ENCODE peak calls at places on chromosomes 13 and 19, in ten cellular contexts. Y is left ventricle myocardium inferior; L is A549; T is uterus; A is CD4-positive, CD25-positive, alpha-beta regulatory T cell; Q is ovary; W is psoas muscle; G is HL-60; E is fibroblast of lung; I is stomach. B is an unnamed sample.

GRCh38 chr19:18898081-18898532 is 2.1 kb upstream of the CERS1 start:
- DNase-seq in Y (no peak), L (no peak), T (no peak), A (no peak), Q (no peak), W (no peak), G (no peak), E (no peak), I (no peak), B (no peak)

GRCh38 chr13:49791753-49792549 is 531 bp downstream of the KPNA3 start:
- DNase-seq in Y (no peak), L (no peak), T (peak), A (peak), Q (peak), W (no peak), G (peak), E (peak), I (peak), B (peak)

GRCh38 chr19:12838893-12839656 is 760 bp downstream of the MAST1 start:
- DNase-seq in Y (no peak), L (no peak), T (no peak), A (peak), Q (no peak), W (peak), G (no peak), E (no peak), I (no peak), B (no peak)

GRCh38 chr19:33436360-33437345 is 63.1 kb downstream of the CEBPG start:
- DNase-seq in Y (peak), L (no peak), T (no peak), A (no peak), Q (peak), W (peak), G (no peak), E (no peak), I (no peak), B (no peak)

GRCh38 chr13:48492123-48493075 is 40.5 kb downstream of the RCBTB2 start:
- DNase-seq in Y (peak), L (no peak), T (peak), A (peak), Q (peak), W (peak), G (peak), E (peak), I (peak), B (peak)

GRCh38 chr13:73480784-73481183 is 422.0 kb downstream of the KLF5 start:
- DNase-seq in Y (no peak), L (no peak), T (no peak), A (no peak), Q (no peak), W (no peak), G (no peak), E (no peak), I (no peak), B (no peak)

GRCh38 chr19:23070353-23070781 is 46.5 kb upstream of the ZNF730 start:
- DNase-seq in Y (peak), L (no peak), T (peak), A (no peak), Q (peak), W (peak), G (no peak), E (peak), I (no peak), B (peak)

GRCh38 chr19:46717034-46717715 is at the start of gene PRKD2:
- DNase-seq in Y (peak), L (peak), T (peak), A (peak), Q (peak), W (peak), G (peak), E (peak), I (peak), B (peak)

GRCh38 chr19:47239610-47240296 is 8.8 kb upstream of the BBC3 start:
- DNase-seq in Y (peak), L (no peak), T (peak), A (peak), Q (peak), W (peak), G (no peak), E (peak), I (peak), B (peak)

GRCh38 chr13:50691682-50692263 is 151.7 kb downstream of the DLEU7 start:
- DNase-seq in Y (no peak), L (no peak), T (no peak), A (no peak), Q (no peak), W (no peak), G (no peak), E (no peak), I (no peak), B (no peak)

GRCh38 chr13:112709825-112710783 is 20.3 kb downstream of the ATP11A start:
- DNase-seq in Y (no peak), L (no peak), T (peak), A (no peak), Q (no peak), W (peak), G (no peak), E (no peak), I (peak), B (peak)

GRCh38 chr13:28538932-28539331 is 44.0 kb upstream of the FLT1 start:
- DNase-seq in Y (no peak), L (no peak), T (no peak), A (no peak), Q (no peak), W (no peak), G (no peak), E (no peak), I (no peak), B (no peak)

GRCh38 chr13:30898721-30899188 is 7.3 kb upstream of the MEDAG start:
- DNase-seq in Y (no peak), L (no peak), T (peak), A (no peak), Q (no peak), W (no peak), G (no peak), E (peak), I (no peak), B (peak)

GRCh38 chr19:40348961-40349507 is 539 bp downstream of the PLD3 start:
- DNase-seq in Y (no peak), L (peak), T (no peak), A (peak), Q (no peak), W (no peak), G (peak), E (peak), I (no peak), B (no peak)

GRCh38 chr13:112674412-112675383 is 15.1 kb upstream of the ATP11A start:
- DNase-seq in Y (no peak), L (no peak), T (peak), A (peak), Q (no peak), W (no peak), G (no peak), E (no peak), I (no peak), B (no peak)

GRCh38 chr13:44237276-44237767 is 136.3 kb upstream of the SERP2 start:
- DNase-seq in Y (peak), L (no peak), T (peak), A (no peak), Q (peak), W (peak), G (no peak), E (peak), I (no peak), B (peak)

GRCh38 chr13:79427265-79427664 is 21.2 kb upstream of the RBM26 start:
- DNase-seq in Y (no peak), L (no peak), T (no peak), A (no peak), Q (no peak), W (no peak), G (no peak), E (no peak), I (no peak), B (no peak)

GRCh38 chr19:9498183-9498902 is at the start of gene ZNF560:
- DNase-seq in Y (no peak), L (no peak), T (no peak), A (no peak), Q (no peak), W (no peak), G (no peak), E (peak), I (no peak), B (no peak)

GRCh38 chr19:19040417-19040816 is 7.0 kb downstream of the ARMC6 start:
- DNase-seq in Y (peak), L (no peak), T (peak), A (no peak), Q (no peak), W (peak), G (no peak), E (peak), I (peak), B (no peak)

GRCh38 chr13:39967199-39967959 is 311.9 kb downstream of the COG6 start:
- DNase-seq in Y (no peak), L (no peak), T (no peak), A (no peak), Q (no peak), W (no peak), G (no peak), E (no peak), I (no peak), B (no peak)

GRCh38 chr19:13980340-13980739 is 25.8 kb downstream of the RFX1 start:
- DNase-seq in Y (no peak), L (no peak), T (no peak), A (no peak), Q (no peak), W (no peak), G (no peak), E (no peak), I (no peak), B (no peak)

GRCh38 chr13:74841123-74841522 is 640.8 kb downstream of the TBC1D4 start:
- DNase-seq in Y (no peak), L (no peak), T (no peak), A (no peak), Q (no peak), W (no peak), G (no peak), E (no peak), I (no peak), B (no peak)

GRCh38 chr13:47639716-47640447 is 361.2 kb downstream of the SUCLA2 start:
- DNase-seq in Y (no peak), L (no peak), T (no peak), A (no peak), Q (no peak), W (no peak), G (no peak), E (no peak), I (no peak), B (no peak)

GRCh38 chr19:1752009-1752756 is 1.1 kb upstream of the ONECUT3 start:
- DNase-seq in Y (no peak), L (no peak), T (no peak), A (no peak), Q (no peak), W (no peak), G (peak), E (no peak), I (no peak), B (no peak)

GRCh38 chr13:66578305-66578704 is 651.8 kb downstream of the PCDH9 start:
- DNase-seq in Y (no peak), L (no peak), T (no peak), A (no peak), Q (no peak), W (no peak), G (no peak), E (no peak), I (no peak), B (no peak)

GRCh38 chr19:4042731-4043082 is 24.0 kb downstream of the ZBTB7A start:
- DNase-seq in Y (no peak), L (no peak), T (no peak), A (no peak), Q (no peak), W (no peak), G (no peak), E (no peak), I (peak), B (no peak)

GRCh38 chr19:48551437-48552302 is at the start of gene SULT2B1:
- DNase-seq in Y (no peak), L (peak), T (no peak), A (no peak), Q (no peak), W (no peak), G (no peak), E (no peak), I (peak), B (no peak)

GRCh38 chr13:77861716-77862115 is 56.9 kb downstream of the EDNRB start:
- DNase-seq in Y (no peak), L (no peak), T (no peak), A (no peak), Q (no peak), W (no peak), G (no peak), E (peak), I (no peak), B (no peak)

GRCh38 chr19:35029737-35030256 is 473 bp upstream of the SCN1B start:
- DNase-seq in Y (no peak), L (peak), T (no peak), A (no peak), Q (no peak), W (no peak), G (no peak), E (no peak), I (no peak), B (no peak)

GRCh38 chr13:72062566-72062965 is 195.6 kb upstream of the DACH1 start:
- DNase-seq in Y (peak), L (no peak), T (no peak), A (no peak), Q (no peak), W (no peak), G (no peak), E (no peak), I (no peak), B (no peak)

GRCh38 chr19:58336216-58336615 is 9.4 kb downstream of the ZSCAN22 start:
- DNase-seq in Y (no peak), L (no peak), T (no peak), A (no peak), Q (no peak), W (no peak), G (no peak), E (no peak), I (no peak), B (no peak)

GRCh38 chr13:50941146-50941545 is 31.6 kb downstream of the RNASEH2B start:
- DNase-seq in Y (no peak), L (no peak), T (no peak), A (no peak), Q (no peak), W (no peak), G (no peak), E (no peak), I (no peak), B (no peak)

GRCh38 chr19:23905771-23906170 is 8.9 kb upstream of the ZNF726 start:
- DNase-seq in Y (no peak), L (no peak), T (no peak), A (no peak), Q (no peak), W (no peak), G (no peak), E (no peak), I (no peak), B (no peak)

GRCh38 chr19:3210347-3211017 is 14.0 kb upstream of the CELF5 start:
- DNase-seq in Y (peak), L (peak), T (no peak), A (peak), Q (no peak), W (peak), G (no peak), E (peak), I (peak), B (no peak)

GRCh38 chr19:44447864-44448674 is at the start of gene ZNF229:
- DNase-seq in Y (peak), L (peak), T (peak), A (peak), Q (peak), W (peak), G (peak), E (peak), I (peak), B (peak)

GRCh38 chr13:113851480-113851803 is 12.4 kb downstream of the GAS6 start:
- DNase-seq in Y (no peak), L (no peak), T (no peak), A (no peak), Q (no peak), W (no peak), G (no peak), E (no peak), I (no peak), B (no peak)

GRCh38 chr13:113851826-113852535 is 11.9 kb downstream of the GAS6 start:
- DNase-seq in Y (no peak), L (no peak), T (peak), A (no peak), Q (peak), W (no peak), G (no peak), E (no peak), I (no peak), B (no peak)

GRCh38 chr13:113853518-113854237 is 10.2 kb downstream of the GAS6 start:
- DNase-seq in Y (peak), L (no peak), T (peak), A (no peak), Q (peak), W (peak), G (no peak), E (peak), I (no peak), B (peak)

GRCh38 chr13:113854238-113855011 is 9.5 kb downstream of the GAS6 start:
- DNase-seq in Y (peak), L (no peak), T (peak), A (no peak), Q (peak), W (peak), G (no peak), E (peak), I (no peak), B (peak)

DNA sequence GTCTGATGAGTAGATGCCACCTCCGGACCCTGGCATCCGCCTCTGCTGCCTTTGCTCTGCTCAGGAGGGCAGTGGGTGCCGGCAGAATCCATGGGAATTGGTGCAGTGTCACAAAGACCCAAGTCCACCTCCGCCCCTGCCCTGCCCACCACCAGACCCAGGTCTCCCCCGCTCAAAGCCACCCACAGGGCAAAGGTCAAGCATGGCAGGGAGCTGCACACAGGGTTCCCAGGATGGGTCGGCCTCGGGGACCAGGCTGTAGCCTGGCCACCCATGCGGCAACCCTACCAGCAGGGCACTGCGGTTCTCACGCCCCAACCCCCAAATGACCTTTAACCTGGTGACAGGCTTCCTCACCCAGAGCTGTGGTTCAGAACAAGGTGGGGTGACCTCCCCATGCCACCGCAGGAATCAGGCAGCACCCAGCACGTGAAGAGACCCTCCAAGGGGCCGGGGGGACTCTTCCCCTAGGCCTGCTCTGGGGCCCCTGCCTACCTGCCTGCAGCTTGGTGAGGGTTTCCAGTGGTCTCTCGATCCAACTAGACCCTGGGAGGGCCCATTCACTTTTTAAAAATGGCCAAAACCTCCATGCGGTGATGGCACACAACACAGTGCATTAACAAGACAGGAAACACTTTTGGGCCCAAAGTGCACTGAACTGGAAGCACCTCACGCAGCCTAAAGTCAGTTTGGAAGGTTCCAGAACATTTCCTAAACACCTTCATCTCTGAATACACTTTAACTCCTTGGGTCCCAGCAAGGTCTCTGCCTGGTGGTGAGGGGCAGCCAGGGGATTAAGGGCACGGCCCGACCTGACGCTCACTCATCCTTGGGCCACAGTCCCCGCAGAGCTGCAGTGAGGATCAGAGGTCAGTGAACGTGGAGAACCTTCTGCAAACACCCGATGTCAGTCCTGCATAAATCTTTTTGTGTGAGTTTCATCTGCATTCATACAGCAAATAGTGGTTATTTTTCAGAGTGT is 11.0 kb downstream of the GAS6 start:
- DNase-seq in Y (no peak), L (no peak), T (peak), A (no peak), Q (peak), W (peak), G (no peak), E (no peak), I (no peak), B (no peak)
- H3K27ac ChIP-seq in Y (peak), L (no peak), T (peak), A (no peak), Q (no peak), W (peak), G (no peak), E (peak), I (no peak), B (peak)

GRCh38 chr19:11535792-11536595 is 2.7 kb upstream of the CNN1 start:
- DNase-seq in Y (peak), L (peak), T (peak), A (peak), Q (peak), W (peak), G (peak), E (peak), I (peak), B (peak)

GRCh38 chr19:11528551-11529341 is at the start of gene ECSIT:
- DNase-seq in Y (peak), L (peak), T (peak), A (peak), Q (peak), W (peak), G (peak), E (peak), I (peak), B (peak)

GRCh38 chr19:11534538-11534937 is 4.1 kb upstream of the CNN1 start:
- DNase-seq in Y (no peak), L (no peak), T (no peak), A (no peak), Q (no peak), W (no peak), G (no peak), E (no peak), I (no peak), B (no peak)

GRCh38 chr19:11530432-11530831 is 1.5 kb upstream of the ECSIT start:
- DNase-seq in Y (peak), L (peak), T (peak), A (no peak), Q (peak), W (peak), G (peak), E (peak), I (peak), B (peak)
- H3K27ac ChIP-seq in Y (peak), L (no peak), T (peak), A (no peak), Q (no peak), W (no peak), G (no peak), E (no peak), I (peak), B (no peak)

DNA sequence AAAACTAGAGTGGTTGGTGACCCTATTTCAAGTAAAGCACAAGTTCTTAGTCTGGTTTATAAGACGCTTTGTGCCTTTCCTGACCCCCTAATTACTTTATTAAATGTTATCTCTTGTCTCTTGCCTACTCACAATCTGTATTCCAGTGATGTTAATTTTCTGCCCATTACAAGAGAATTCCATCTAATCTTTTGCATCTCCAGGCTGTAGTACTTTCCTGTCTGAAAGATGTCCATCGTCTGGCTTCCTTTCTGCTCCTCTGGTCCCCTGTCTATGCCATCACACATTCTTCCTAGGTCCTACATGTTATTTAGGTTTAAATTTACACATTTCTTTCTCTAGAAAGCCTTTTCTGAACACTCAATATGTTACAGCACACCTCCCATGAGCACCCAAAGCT is 25.9 kb upstream of the OXGR1 start:
- DNase-seq in Y (no peak), L (no peak), T (no peak), A (no peak), Q (no peak), W (no peak), G (no peak), E (no peak), I (no peak), B (no peak)
- H3K27ac ChIP-seq in Y (no peak), L (no peak), T (no peak), A (no peak), Q (no peak), W (no peak), G (no peak), E (no peak), I (no peak), B (no peak)

GRCh38 chr19:453606-454005 is 7.2 kb downstream of the SHC2 start:
- DNase-seq in Y (no peak), L (no peak), T (no peak), A (no peak), Q (no peak), W (no peak), G (no peak), E (no peak), I (no peak), B (no peak)

GRCh38 chr19:455851-456546 is 4.8 kb downstream of the SHC2 start:
- DNase-seq in Y (no peak), L (no peak), T (no peak), A (no peak), Q (no peak), W (no peak), G (no peak), E (no peak), I (no peak), B (no peak)

GRCh38 chr19:449916-450315 is 10.9 kb downstream of the SHC2 start:
- DNase-seq in Y (no peak), L (no peak), T (no peak), A (no peak), Q (no peak), W (no peak), G (no peak), E (no peak), I (no peak), B (no peak)

GRCh38 chr19:455031-455705 is 5.7 kb downstream of the SHC2 start:
- DNase-seq in Y (no peak), L (no peak), T (no peak), A (no peak), Q (no peak), W (no peak), G (no peak), E (no peak), I (no peak), B (no peak)

GRCh38 chr19:452829-453228 is 8.0 kb downstream of the SHC2 start:
- DNase-seq in Y (no peak), L (no peak), T (no peak), A (no peak), Q (no peak), W (no peak), G (no peak), E (no peak), I (no peak), B (no peak)
- H3K27ac ChIP-seq in Y (no peak), L (no peak), T (no peak), A (no peak), Q (no peak), W (no peak), G (no peak), E (no peak), I (no peak), B (no peak)

B was measured in heart left ventricle.